ENCODE peak calls at places on chromosomes 2 and 18, in nine cellular contexts. W is astrocyte, Q is kidney, A is hepatocyte, S is endodermal cell, M is A549, U is cardiac muscle cell, E is heart left ventricle, H is WERI-Rb-1. X is an unnamed sample.

GRCh38 chr18:69205925-69206324 is 194.8 kb upstream of the DOK6 start:
- DNase-seq in S (no peak), U (no peak), W (no peak), Q (no peak), A (no peak), M (no peak), H (no peak), E (no peak), X (no peak)

GRCh38 chr2:9234680-9235387 is 28.2 kb downstream of the ASAP2 start:
- DNase-seq in S (no peak), A (peak), U (peak), W (peak), M (peak), H (no peak), E (no peak), Q (peak), X (no peak)

GRCh38 chr2:215377283-215377682 is 58.6 kb downstream of the FN1 start:
- DNase-seq in S (no peak), E (no peak), W (no peak), Q (no peak), M (no peak), U (peak), H (no peak), A (no peak), X (no peak)

GRCh38 chr18:23067236-23067635 is 68.0 kb upstream of the CABLES1 start:
- DNase-seq in E (no peak), M (peak), S (no peak), Q (no peak), W (peak), U (no peak), H (no peak), A (no peak), X (no peak)

GRCh38 chr2:218230882-218231281 is 13.9 kb downstream of the ARPC2 start:
- DNase-seq in E (no peak), Q (no peak), W (peak), H (no peak), A (peak), M (peak), U (peak), S (no peak), X (no peak)

GRCh38 chr2:213253162-213253561 is 31.1 kb upstream of the SPAG16 start:
- DNase-seq in E (no peak), U (no peak), W (no peak), Q (no peak), S (no peak), A (no peak), M (no peak), H (no peak), X (no peak)

GRCh38 chr18:12317664-12318333 is 9.8 kb downstream of the TUBB6 start:
- DNase-seq in Q (no peak), E (no peak), S (peak), W (peak), M (peak), U (peak), H (no peak), A (no peak), X (no peak)

GRCh38 chr2:151946856-151947523 is 118.8 kb upstream of the ARL5A start:
- DNase-seq in M (peak), S (peak), A (peak), W (peak), H (peak), E (peak), Q (no peak), U (peak), X (no peak)

GRCh38 chr2:101446869-101447268 is 28.0 kb downstream of the RFX8 start:
- DNase-seq in H (no peak), M (no peak), Q (no peak), W (peak), S (no peak), E (no peak), U (peak), A (no peak), X (no peak)

GRCh38 chr18:42745171-42745570 is 370.3 kb downstream of the RIT2 start:
- DNase-seq in W (no peak), A (no peak), U (no peak), S (no peak), H (no peak), E (no peak), Q (no peak), M (no peak), X (no peak)

GRCh38 chr2:78589871-78590270 is 435.6 kb upstream of the REG3G start:
- DNase-seq in H (no peak), U (no peak), W (no peak), E (no peak), M (no peak), S (no peak), Q (no peak), A (no peak), X (no peak)

GRCh38 chr2:195395351-195395750 is 261.7 kb upstream of the SLC39A10 start:
- DNase-seq in M (no peak), E (no peak), U (peak), W (peak), A (no peak), Q (no peak), S (no peak), H (no peak), X (no peak)

GRCh38 chr2:204680576-204680975 is 135.3 kb downstream of the PARD3B start:
- DNase-seq in Q (no peak), E (no peak), H (no peak), S (no peak), A (no peak), W (peak), M (no peak), U (peak), X (no peak)

GRCh38 chr18:72107647-72108046 is 436.5 kb downstream of the CBLN2 start:
- DNase-seq in Q (no peak), M (peak), S (peak), A (peak), E (no peak), H (no peak), U (peak), W (peak), X (no peak)

GRCh38 chr2:140718999-140719398 is 1411.8 kb downstream of the LRP1B start:
- DNase-seq in W (no peak), A (no peak), Q (no peak), H (no peak), S (no peak), E (no peak), U (no peak), M (no peak), X (no peak)

GRCh38 chr2:186126181-186126580 is 359.9 kb upstream of the ZC3H15 start:
- DNase-seq in W (peak), H (no peak), E (no peak), S (no peak), M (no peak), U (no peak), A (peak), Q (no peak), X (no peak)

GRCh38 chr2:55880416-55881143 is 43.0 kb downstream of the EFEMP1 start:
- DNase-seq in Q (no peak), E (no peak), A (no peak), U (peak), M (no peak), W (no peak), H (no peak), S (no peak), X (no peak)

GRCh38 chr18:72056171-72056570 is 488.0 kb downstream of the CBLN2 start:
- DNase-seq in H (no peak), U (no peak), E (no peak), Q (no peak), S (no peak), A (no peak), M (no peak), W (no peak), X (no peak)

GRCh38 chr2:229686122-229686919 is 28.0 kb downstream of the DNER start:
- DNase-seq in Q (no peak), H (no peak), E (no peak), A (no peak), S (no peak), M (no peak), U (no peak), W (no peak), X (no peak)

GRCh38 chr2:233706720-233707119 is 6.0 kb upstream of the UGT1A5 start:
- DNase-seq in U (peak), M (peak), S (no peak), Q (no peak), W (peak), E (no peak), A (no peak), H (no peak), X (no peak)

GRCh38 chr2:168254158-168254935 is 7.0 kb upstream of the STK39 start:
- DNase-seq in W (no peak), S (no peak), Q (no peak), H (no peak), A (no peak), M (peak), U (peak), E (no peak), X (no peak)

GRCh38 chr2:16962459-16962858 is 296.8 kb upstream of the CYRIA start:
- DNase-seq in S (no peak), H (no peak), E (no peak), A (no peak), W (peak), U (no peak), Q (no peak), M (no peak), X (no peak)

GRCh38 chr2:8906208-8906607 is 68.8 kb upstream of the KIDINS220 start:
- DNase-seq in S (no peak), H (no peak), Q (no peak), A (no peak), M (peak), W (peak), U (peak), E (no peak), X (no peak)

GRCh38 chr2:174485763-174486613 is 841 bp downstream of the GPR155 start:
- DNase-seq in S (peak), U (peak), E (peak), A (peak), H (no peak), W (peak), Q (no peak), M (no peak), X (peak)

GRCh38 chr2:241562269-241562891 is 3.8 kb downstream of the BOK start:
- DNase-seq in W (no peak), A (no peak), U (no peak), H (no peak), Q (peak), S (peak), M (no peak), E (no peak), X (no peak)

GRCh38 chr2:85540131-85540587 is 1.2 kb downstream of the MAT2A start:
- DNase-seq in A (no peak), Q (no peak), S (no peak), E (no peak), H (no peak), U (peak), W (no peak), M (peak), X (no peak)

GRCh38 chr2:226978300-226978699 is 142.4 kb downstream of the RHBDD1 start:
- DNase-seq in A (no peak), E (no peak), Q (no peak), M (no peak), U (no peak), H (no peak), W (no peak), S (no peak), X (no peak)

GRCh38 chr2:69061518-69061917 is 48.5 kb downstream of the ANTXR1 start:
- DNase-seq in A (no peak), S (no peak), U (peak), E (no peak), H (no peak), W (no peak), M (no peak), Q (no peak), X (no peak)

GRCh38 chr18:398866-399637 is 101.4 kb downstream of the COLEC12 start:
- DNase-seq in E (no peak), A (no peak), W (no peak), M (no peak), S (no peak), U (no peak), Q (no peak), H (peak), X (no peak)

GRCh38 chr2:177291701-177292100 is 27.2 kb upstream of the NFE2L2 start:
- DNase-seq in S (no peak), H (no peak), U (no peak), Q (no peak), M (no peak), A (no peak), W (no peak), E (no peak), X (no peak)

GRCh38 chr2:86706220-86706619 is 13.9 kb upstream of the RMND5A start:
- DNase-seq in M (no peak), W (no peak), S (no peak), U (no peak), E (no peak), A (no peak), Q (no peak), H (no peak), X (no peak)

GRCh38 chr2:24824966-24825882 is 32.0 kb downstream of the CENPO start:
- DNase-seq in E (no peak), M (peak), A (no peak), Q (no peak), S (peak), H (no peak), U (no peak), W (no peak), X (no peak)

GRCh38 chr2:1314254-1314653 is 99.0 kb upstream of the TPO start:
- DNase-seq in W (no peak), H (no peak), A (no peak), Q (no peak), E (no peak), U (no peak), S (no peak), M (no peak), X (no peak)

GRCh38 chr2:169819106-169819505 is 5.6 kb downstream of the METTL5 start:
- DNase-seq in S (no peak), A (no peak), E (no peak), U (peak), M (no peak), W (no peak), H (no peak), Q (no peak), X (no peak)

GRCh38 chr2:65164379-65165023 is 34.6 kb upstream of the RAB1A start:
- DNase-seq in E (peak), Q (peak), M (no peak), S (no peak), A (no peak), U (peak), W (peak), H (no peak), X (no peak)

GRCh38 chr2:159798376-159798724 is 342 bp upstream of the CD302 start:
- DNase-seq in H (peak), W (no peak), A (no peak), Q (no peak), M (no peak), S (no peak), E (no peak), U (no peak), X (no peak)

GRCh38 chr2:173869830-173870229 is 95.3 kb downstream of the SP3 start:
- DNase-seq in S (no peak), U (no peak), M (no peak), W (no peak), H (no peak), A (no peak), Q (no peak), E (no peak), X (no peak)

GRCh38 chr2:199760574-199760973 is 90.4 kb downstream of the FTCDNL1 start:
- DNase-seq in E (no peak), Q (no peak), M (no peak), W (no peak), H (no peak), S (peak), U (no peak), A (no peak), X (no peak)
- TF ChIP-seq CTCF in E (no peak), Q (no peak), M (no peak), W (no peak), H (no peak), S (peak), U (no peak), A (no peak), X (no peak)

GRCh38 chr18:35117951-35118411 is 76.8 kb downstream of the MAPRE2 start:
- DNase-seq in S (no peak), W (peak), Q (no peak), U (peak), H (no peak), E (peak), A (no peak), M (no peak), X (peak)
- H3K27ac ChIP-seq in S (no peak), W (peak), Q (peak), U (peak), H (no peak), E (peak), A (no peak), M (no peak), X (peak)

DNA sequence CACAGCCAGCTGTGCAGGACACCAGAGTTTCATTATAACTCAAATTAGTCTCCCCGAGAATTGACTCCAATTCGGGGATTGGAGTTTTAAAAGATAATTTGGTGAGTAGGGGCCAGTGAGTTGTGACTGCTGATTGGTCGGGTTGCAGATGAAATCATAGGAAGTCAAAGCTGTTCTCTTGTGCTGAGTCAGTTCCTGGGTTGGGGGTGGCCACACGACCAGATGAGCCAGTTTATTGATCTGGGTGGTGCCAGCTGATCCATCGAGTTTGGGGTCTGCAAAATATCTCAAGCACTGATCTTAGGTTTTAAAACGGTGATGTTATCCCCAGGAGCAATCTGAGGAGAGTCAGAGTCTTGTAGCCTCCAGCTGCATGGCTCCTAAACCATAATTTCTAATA is 82.7 kb upstream of the SLC66A3 start:
- DNase-seq in E (no peak), S (no peak), A (no peak), M (no peak), H (no peak), W (no peak), U (no peak), Q (no peak), X (no peak)
- TF ChIP-seq CTCF in E (no peak), S (no peak), A (no peak), M (no peak), H (no peak), W (no peak), U (no peak), Q (no peak), X (no peak)

GRCh38 chr2:31221549-31221948 is 4.2 kb upstream of the CAPN14 start:
- DNase-seq in U (no peak), W (no peak), Q (no peak), A (no peak), S (no peak), E (no peak), H (no peak), M (no peak), X (no peak)

GRCh38 chr2:31227110-31227509 is 6.8 kb upstream of the EHD3 start:
- DNase-seq in H (no peak), Q (no peak), E (no peak), A (no peak), S (peak), U (no peak), W (no peak), M (no peak), X (no peak)

GRCh38 chr2:31219131-31219969 is 2.0 kb upstream of the CAPN14 start:
- DNase-seq in A (no peak), S (no peak), H (no peak), E (no peak), M (peak), Q (no peak), U (no peak), W (no peak), X (no peak)

GRCh38 chr2:31217465-31218200 is at the start of gene CAPN14:
- DNase-seq in W (no peak), E (no peak), A (peak), M (no peak), S (no peak), U (no peak), H (peak), Q (no peak), X (no peak)

DNA sequence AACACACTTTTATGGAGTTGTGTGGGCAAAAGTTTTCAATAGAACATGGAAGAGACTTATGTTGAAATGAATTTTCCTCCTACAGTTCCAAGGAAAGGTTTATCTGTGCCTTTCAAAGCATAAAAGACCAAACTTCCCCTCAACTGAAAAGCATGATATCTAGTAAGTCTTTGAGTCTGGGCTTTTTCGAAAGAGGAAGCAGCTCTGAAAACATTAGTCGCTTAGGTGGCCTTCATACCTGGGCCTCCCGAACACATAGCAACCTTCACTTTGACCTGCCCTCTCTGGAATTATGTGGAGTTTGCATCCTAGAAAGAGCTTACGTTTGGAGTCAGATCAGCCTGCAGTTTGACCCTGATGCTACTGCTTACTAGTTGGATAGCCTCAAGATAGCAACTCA is 4.8 kb upstream of the CAPN14 start:
- DNase-seq in S (no peak), A (no peak), H (no peak), M (no peak), Q (no peak), U (no peak), W (no peak), E (no peak), X (no peak)
- H3K27ac ChIP-seq in S (no peak), A (no peak), H (no peak), M (no peak), Q (no peak), U (no peak), W (no peak), E (no peak), X (no peak)

DNA sequence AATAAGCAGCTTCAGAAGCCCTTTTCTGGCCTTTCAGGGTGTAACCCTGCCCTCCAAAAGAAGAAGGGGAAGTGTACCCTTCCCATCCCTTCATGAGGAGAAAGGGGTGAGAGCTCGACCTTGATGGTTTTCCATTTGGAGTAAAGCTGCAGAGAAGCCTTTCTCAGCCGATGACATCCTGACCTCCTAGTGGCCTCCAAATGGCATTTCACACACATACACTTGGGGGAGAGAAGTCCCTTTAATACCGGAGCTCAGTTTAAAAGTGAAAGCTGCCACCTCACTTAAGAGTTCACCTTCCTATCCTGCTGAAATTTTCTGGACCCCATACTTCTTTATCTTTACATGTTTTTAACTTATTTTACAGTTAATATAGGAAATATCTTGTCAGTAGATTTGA is 716.7 kb downstream of the DCDC2C start:
- DNase-seq in U (no peak), Q (no peak), S (peak), A (no peak), M (no peak), H (no peak), W (no peak), E (no peak), X (no peak)
- TF ChIP-seq CTCF in U (no peak), Q (no peak), S (peak), A (no peak), M (no peak), H (no peak), W (no peak), E (no peak), X (no peak)

DNA sequence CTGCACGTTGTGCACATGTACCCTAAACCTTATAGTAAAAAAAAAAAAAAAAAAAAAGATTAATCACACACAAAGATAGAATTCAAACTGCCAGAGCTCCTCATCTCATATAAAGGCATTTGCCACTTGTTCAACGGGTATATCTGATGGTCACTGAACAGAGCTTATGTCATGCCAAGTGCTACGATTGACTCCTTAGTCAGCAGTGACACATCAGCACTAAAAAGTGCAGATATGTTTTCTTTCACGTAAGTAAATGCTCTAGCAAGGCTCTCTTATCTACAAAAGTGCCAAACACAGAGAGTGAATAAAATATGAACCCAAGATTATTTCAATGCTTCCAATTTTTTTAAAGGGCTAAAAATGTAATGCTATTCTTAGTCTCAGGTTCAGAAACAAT is 1.1 kb downstream of the LMAN1 start:
- DNase-seq in U (peak), Q (no peak), S (no peak), H (no peak), M (no peak), W (peak), A (peak), E (no peak), X (no peak)
- H3K27ac ChIP-seq in U (peak), Q (peak), S (no peak), H (no peak), M (no peak), W (peak), A (peak), E (no peak), X (peak)

GRCh38 chr18:48293954-48294893 is 115.0 kb downstream of the ZBTB7C start:
- DNase-seq in E (no peak), H (peak), M (no peak), W (no peak), Q (no peak), S (no peak), A (no peak), U (no peak), X (no peak)

GRCh38 chr18:48294894-48295585 is 114.1 kb downstream of the ZBTB7C start:
- DNase-seq in A (no peak), H (no peak), Q (no peak), S (no peak), E (no peak), W (no peak), M (no peak), U (no peak), X (no peak)

GRCh38 chr18:48296581-48296980 is 112.6 kb downstream of the ZBTB7C start:
- DNase-seq in Q (no peak), W (no peak), H (no peak), E (no peak), A (no peak), S (peak), U (no peak), M (no peak), X (peak)

GRCh38 chr18:48297139-48297538 is 112.0 kb downstream of the ZBTB7C start:
- DNase-seq in Q (no peak), A (no peak), S (no peak), U (no peak), H (no peak), E (no peak), W (no peak), M (no peak), X (no peak)

GRCh38 chr18:48295586-48296311 is 113.4 kb downstream of the ZBTB7C start:
- DNase-seq in H (peak), Q (no peak), U (peak), A (peak), S (peak), W (no peak), E (no peak), M (no peak), X (no peak)
- TF ChIP-seq CTCF in H (peak), Q (no peak), U (peak), A (peak), S (peak), W (peak), E (no peak), M (peak), X (no peak)

X was measured in right lobe of liver.